ENCODE peak calls at places on chromosome 7, in seven cellular contexts. S, H, Q, N, I, W and V are unnamed samples.
A peak's percentile ranks its signal among the peaks of the same experiment; 100 is the strongest.

GRCh38 chr7:82542665-82543064 is 99.1 kb upstream of the CACNA2D1 start:
- DNase-seq in S (no peak), H (peak; percentile 95), Q (no peak), N (peak; percentile 76), I (no peak), W (peak; percentile 73), V (peak; percentile 54)

GRCh38 chr7:22481726-22482125 is 18.3 kb downstream of the STEAP1B start:
- DNase-seq in S (no peak), H (no peak), Q (no peak), N (peak; percentile 34), I (no peak), W (no peak), V (peak; percentile 84)

GRCh38 chr7:101743995-101744360 is 73.4 kb upstream of the CUX1 start:
- DNase-seq in S (no peak), H (no peak), Q (no peak), N (no peak), I (no peak), W (peak; percentile 71), V (no peak)

GRCh38 chr7:91566333-91566732 is 302.1 kb downstream of the FZD1 start:
- DNase-seq in S (no peak), H (no peak), Q (no peak), N (peak; percentile 64), I (no peak), W (no peak), V (no peak)

GRCh38 chr7:98647326-98647725 is 30.2 kb downstream of the NPTX2 start:
- DNase-seq in S (no peak), H (no peak), Q (no peak), N (no peak), I (no peak), W (no peak), V (no peak)

GRCh38 chr7:13414661-13415105 is 574.8 kb downstream of the ETV1 start:
- DNase-seq in S (no peak), H (no peak), Q (no peak), N (peak; percentile 17), I (no peak), W (peak; percentile 1), V (no peak)

GRCh38 chr7:105963038-105963667 is at the start of gene CDHR3:
- DNase-seq in S (no peak), H (no peak), Q (no peak), N (no peak), I (no peak), W (peak; percentile 97), V (no peak)

GRCh38 chr7:146826338-146826737 is 709.7 kb downstream of the CNTNAP2 start:
- DNase-seq in S (no peak), H (no peak), Q (no peak), N (no peak), I (no peak), W (peak; percentile 82), V (no peak)

GRCh38 chr7:111511845-111512244 is 50.4 kb downstream of the IMMP2L start:
- DNase-seq in S (no peak), H (no peak), Q (no peak), N (no peak), I (no peak), W (no peak), V (no peak)

GRCh38 chr7:114856625-114857024 is 65.3 kb upstream of the MDFIC start:
- DNase-seq in S (no peak), H (peak; percentile 41), Q (no peak), N (no peak), I (no peak), W (peak; percentile 83), V (peak; percentile 40)

GRCh38 chr7:149743481-149743880 is 29.9 kb downstream of the ZNF467 start:
- DNase-seq in S (no peak), H (peak; percentile 12), Q (no peak), N (no peak), I (no peak), W (no peak), V (peak; percentile 12)

GRCh38 chr7:82194011-82194410 is 249.6 kb downstream of the CACNA2D1 start:
- DNase-seq in S (no peak), H (peak; percentile 88), Q (no peak), N (peak; percentile 74), I (no peak), W (no peak), V (peak; percentile 51)